ENCODE peak calls at places on chromosome 5, in ten cellular contexts. R is stimulated activated CD4-positive, alpha-beta T cell treated with anti-CD3 and anti-CD28 coated beads, Interleukin-1b, Interleukin-23, amount 100 ng/mL, for 4 hours; S is fibroblast of lung; G is GM23248; B is hippocampal formation; J is NCI-H1105; K is CD8-positive, alpha-beta T cell; U is activated naive CD4-positive, alpha-beta T cell treated with Interleukin-2 at 50 U/mL for 16 hours; X is H54; H is lower lobe of right lung. F is an unnamed sample.

GRCh38 chr5:32710335-32710858 is 724 bp upstream of the NPR3 start:
- DNase-seq in B (no peak), X (no peak), S (no peak), H (no peak), K (no peak), G (peak; percentile 61), U (no peak), J (no peak), R (no peak), F (no peak)

GRCh38 chr5:116766470-116766947 is 191.9 kb upstream of the SEMA6A start:
- DNase-seq in G (peak; percentile 26), R (no peak), X (peak; percentile 30), U (no peak), S (peak; percentile 94), B (no peak), H (no peak), K (no peak), J (no peak), F (no peak)

GRCh38 chr5:146919304-146919703 is 40.7 kb upstream of the PPP2R2B start:
- DNase-seq in H (no peak), G (no peak), K (no peak), J (no peak), U (no peak), X (no peak), S (no peak), R (no peak), B (no peak), F (no peak)

GRCh38 chr5:180799194-180799593 is 3.4 kb downstream of the MGAT1 start:
- DNase-seq in G (no peak), S (no peak), J (no peak), B (no peak), K (no peak), U (no peak), R (no peak), H (no peak), X (no peak), F (no peak)

GRCh38 chr5:159310492-159310891 is 19.8 kb downstream of the IL12B start:
- DNase-seq in H (peak; percentile 78), U (peak; percentile 19), K (peak; percentile 32), X (no peak), G (no peak), S (no peak), J (no peak), B (no peak), R (peak; percentile 28), F (no peak)

GRCh38 chr5:55758231-55758630 is 20.4 kb downstream of the DDX4 start:
- DNase-seq in U (no peak), S (no peak), G (no peak), J (no peak), K (no peak), H (no peak), R (no peak), X (no peak), B (no peak), F (no peak)

GRCh38 chr5:72281764-72282499 is 38.1 kb downstream of the MRPS27 start:
- DNase-seq in H (no peak), B (no peak), R (no peak), S (peak; percentile 97), U (no peak), G (peak; percentile 80), X (no peak), J (no peak), K (no peak), F (peak; percentile 86)

GRCh38 chr5:16713386-16713928 is 96.7 kb upstream of the RETREG1 start:
- DNase-seq in B (peak; percentile 68), H (no peak), G (peak; percentile 80), R (no peak), K (no peak), X (no peak), U (no peak), J (no peak), S (peak; percentile 70), F (no peak)

GRCh38 chr5:134563962-134564361 is 38.5 kb downstream of the JADE2 start:
- DNase-seq in K (no peak), G (no peak), H (no peak), U (no peak), J (no peak), R (no peak), B (no peak), S (no peak), X (no peak), F (no peak)

GRCh38 chr5:131795879-131796792 is 681 bp downstream of the FNIP1 start:
- DNase-seq in J (no peak), U (peak; percentile 38), H (peak; percentile 84), S (peak; percentile 50), K (peak; percentile 42), G (peak; percentile 91), R (peak; percentile 17), B (peak; percentile 44), X (peak; percentile 12), F (no peak)

GRCh38 chr5:176793736-176794135 is 16.6 kb upstream of the UNC5A start:
- DNase-seq in H (no peak), B (no peak), K (no peak), R (no peak), J (no peak), G (no peak), U (no peak), S (no peak), X (no peak), F (no peak)

GRCh38 chr5:10111575-10111974 is 138.1 kb downstream of the ATPSCKMT start:
- DNase-seq in B (peak; percentile 3), U (no peak), X (peak; percentile 73), S (peak; percentile 51), R (no peak), K (no peak), J (no peak), G (peak; percentile 88), H (no peak), F (peak; percentile 44)

GRCh38 chr5:109250080-109250479 is 159.7 kb downstream of the PJA2 start:
- DNase-seq in U (no peak), S (no peak), J (no peak), H (no peak), K (no peak), X (no peak), G (no peak), R (no peak), B (no peak), F (no peak)

GRCh38 chr5:75568202-75568601 is 43.1 kb upstream of the ANKDD1B start:
- DNase-seq in B (no peak), J (no peak), S (no peak), X (no peak), G (no peak), R (no peak), K (no peak), U (no peak), H (no peak), F (no peak)

GRCh38 chr5:112467467-112467866 is 48.4 kb upstream of the EPB41L4A start:
- DNase-seq in S (no peak), J (peak; percentile 53), H (no peak), K (no peak), B (no peak), U (no peak), R (no peak), G (no peak), X (no peak), F (no peak)

GRCh38 chr5:90881626-90882150 is 323.1 kb downstream of the ADGRV1 start:
- DNase-seq in S (no peak), B (no peak), U (no peak), R (no peak), K (no peak), J (no peak), G (no peak), H (no peak), X (no peak), F (no peak)

GRCh38 chr5:124706729-124707361 is 39.6 kb downstream of the ZNF608 start:
- DNase-seq in S (peak; percentile 58), K (no peak), H (peak; percentile 55), X (no peak), G (peak; percentile 23), R (no peak), J (peak; percentile 69), B (no peak), U (no peak), F (peak; percentile 7)

GRCh38 chr5:147391781-147392180 is 118.1 kb downstream of the DPYSL3 start:
- DNase-seq in R (no peak), U (no peak), H (no peak), B (peak; percentile 38), S (peak; percentile 78), K (no peak), J (no peak), G (peak; percentile 94), X (peak; percentile 54), F (peak; percentile 62)

GRCh38 chr5:126122942-126123341 is 300.3 kb upstream of the GRAMD2B start:
- DNase-seq in S (peak; percentile 6), U (no peak), H (no peak), J (no peak), B (no peak), K (no peak), R (no peak), X (no peak), G (no peak), F (no peak)

GRCh38 chr5:166436857-166437256 is 1854.6 kb upstream of the WWC1 start:
- DNase-seq in J (no peak), K (no peak), R (no peak), U (no peak), B (no peak), S (no peak), X (peak; percentile 4), G (no peak), H (no peak), F (no peak)

GRCh38 chr5:401216-402034 is 41.6 kb upstream of the EXOC3 start:
- DNase-seq in B (no peak), R (no peak), K (no peak), J (no peak), G (no peak), U (no peak), S (no peak), X (no peak), H (no peak), F (no peak)

GRCh38 chr5:94928891-94929290 is 310.4 kb downstream of the SLF1 start:
- DNase-seq in K (no peak), G (peak; percentile 2), R (no peak), S (no peak), H (no peak), U (no peak), B (no peak), X (no peak), J (no peak), F (no peak)

GRCh38 chr5:38921174-38921573 is 75.4 kb downstream of the OSMR start:
- DNase-seq in G (peak; percentile 30), B (no peak), J (no peak), K (no peak), R (no peak), H (no peak), U (no peak), X (no peak), S (no peak), F (no peak)

GRCh38 chr5:108345541-108346171 is 36.2 kb downstream of the FBXL17 start:
- DNase-seq in K (no peak), R (no peak), G (peak; percentile 63), B (peak; percentile 56), S (peak; percentile 75), X (peak; percentile 1), H (no peak), J (no peak), U (no peak), F (no peak)

GRCh38 chr5:84274585-84275468 is 109.9 kb downstream of the EDIL3 start:
- DNase-seq in K (no peak), X (no peak), U (no peak), J (no peak), B (no peak), S (peak; percentile 60), H (no peak), G (peak; percentile 53), R (no peak), F (no peak)

GRCh38 chr5:90201923-90202322 is 207.6 kb downstream of the CETN3 start:
- DNase-seq in K (no peak), G (peak; percentile 20), R (no peak), S (peak; percentile 59), H (no peak), B (no peak), J (no peak), U (no peak), X (peak; percentile 9), F (no peak)

GRCh38 chr5:152736906-152737305 is 331.8 kb upstream of the NMUR2 start:
- DNase-seq in K (no peak), J (no peak), R (no peak), X (no peak), S (no peak), H (no peak), B (no peak), U (no peak), G (no peak), F (no peak)

GRCh38 chr5:6448622-6449464 is at the start of gene UBE2QL1:
- DNase-seq in J (peak; percentile 52), U (no peak), S (peak; percentile 6), R (peak; percentile 15), H (no peak), B (no peak), G (peak; percentile 20), X (no peak), K (no peak), F (no peak)